ENCODE peak calls at places on chromosome 17, in four cellular contexts. L, P, C and S are unnamed samples.

GRCh38 chr17:41692722-41693521 is 4.2 kb downstream of the EIF1 start:
- DNase-seq in L (no peak), C (no peak), P (no peak), S (no peak)

GRCh38 chr17:81593105-81593871 is 41.1 kb upstream of the FAAP100 start:
- DNase-seq in P (no peak), L (no peak), C (no peak), S (no peak)

GRCh38 chr17:1070411-1070810 is 73.5 kb downstream of the TIMM22 start:
- DNase-seq in P (no peak), L (no peak), C (no peak), S (no peak)

GRCh38 chr17:55693244-55694216 is 29.1 kb downstream of the TMEM100 start:
- DNase-seq in C (no peak), L (no peak), P (no peak), S (no peak)

GRCh38 chr17:60388742-60389141 is 3.2 kb downstream of the USP32 start:
- DNase-seq in L (peak; percentile 25), C (no peak), P (no peak), S (no peak)

GRCh38 chr17:65657251-65657828 is 95.9 kb upstream of the AXIN2 start:
- DNase-seq in C (no peak), L (no peak), P (no peak), S (no peak)

GRCh38 chr17:40355804-40356758 is 8.5 kb downstream of the GJD3 start:
- DNase-seq in P (no peak), L (no peak), C (no peak), S (no peak)

GRCh38 chr17:58337600-58338453 is 9.2 kb upstream of the TSPOAP1 start:
- DNase-seq in P (peak; percentile 90), L (peak; percentile 60), C (peak; percentile 82), S (no peak)

GRCh38 chr17:55005520-55005919 is 37.0 kb downstream of the STXBP4 start:
- DNase-seq in L (peak; percentile 14), C (peak; percentile 40), P (no peak), S (peak; percentile 9)

GRCh38 chr17:82232876-82233785 is 4.3 kb downstream of the SLC16A3 start:
- DNase-seq in P (no peak), L (no peak), C (no peak), S (no peak)

GRCh38 chr17:2138768-2139167 is 83.9 kb downstream of the HIC1 start:
- DNase-seq in P (peak; percentile 42), C (peak; percentile 34), L (peak; percentile 20), S (peak; percentile 44)

GRCh38 chr17:82302991-82303943 is 14.1 kb downstream of the CD7 start:
- DNase-seq in L (no peak), C (no peak), P (no peak), S (no peak)

GRCh38 chr17:34400301-34400931 is 37.4 kb upstream of the CCL1 start:
- DNase-seq in L (no peak), C (no peak), P (no peak), S (no peak)

GRCh38 chr17:82187500-82187899 is 25.1 kb downstream of the CCDC57 start:
- DNase-seq in L (no peak), P (no peak), C (no peak), S (no peak)

GRCh38 chr17:79835953-79836951 is 3.0 kb downstream of the CBX4 start:
- DNase-seq in L (peak; percentile 47), C (no peak), P (no peak), S (no peak)

GRCh38 chr17:57911834-57912673 is 43.2 kb downstream of the CUEDC1 start:
- DNase-seq in C (peak; percentile 86), L (no peak), P (no peak), S (no peak)

GRCh38 chr17:12987120-12987519 is 30.7 kb downstream of the ELAC2 start:
- DNase-seq in P (no peak), L (no peak), C (no peak), S (no peak)

GRCh38 chr17:80106751-80107150 is 5.4 kb downstream of the GAA start:
- DNase-seq in L (no peak), P (no peak), C (no peak), S (no peak)

GRCh38 chr17:56440391-56440790 is 153.1 kb upstream of the NOG start:
- DNase-seq in L (no peak), C (no peak), P (no peak), S (no peak)

GRCh38 chr17:12431188-12431587 is 234.5 kb upstream of the MYOCD start:
- DNase-seq in L (no peak), C (no peak), P (peak; percentile 85), S (no peak)

GRCh38 chr17:68033636-68034451 is 1.7 kb upstream of the KPNA2 start:
- DNase-seq in P (no peak), C (peak; percentile 95), L (peak; percentile 22), S (peak; percentile 37)

GRCh38 chr17:19943026-19943425 is 34.6 kb downstream of the AKAP10 start:
- DNase-seq in C (no peak), P (no peak), L (no peak), S (no peak)

GRCh38 chr17:28849281-28849680 is 5.5 kb upstream of the ERAL1 start:
- DNase-seq in L (peak; percentile 52), C (no peak), P (no peak), S (no peak)

GRCh38 chr17:16052486-16052885 is 52.9 kb downstream of the TTC19 start:
- DNase-seq in C (no peak), P (no peak), L (no peak), S (no peak)

GRCh38 chr17:40872416-40872815 is 5.4 kb upstream of the KRT12 start:
- DNase-seq in C (no peak), P (no peak), L (no peak), S (no peak)

GRCh38 chr17:81030726-81031570 is 4.0 kb upstream of the BAIAP2 start:
- DNase-seq in P (no peak), C (peak; percentile 40), L (no peak), S (no peak)

GRCh38 chr17:48597775-48598631 is 4.4 kb upstream of the HOXB5 start:
- DNase-seq in L (no peak), P (no peak), C (no peak), S (peak; percentile 70)
- TF ChIP-seq SP1 in L (no peak), P (no peak), C (no peak), S (no peak)

GRCh38 chr17:4953461-4953961 is 2.6 kb downstream of the ENO3 start:
- DNase-seq in P (no peak), L (no peak), C (no peak), S (no peak)
- TF ChIP-seq FOXM1 in P (no peak), L (no peak), C (no peak), S (no peak)

GRCh38 chr17:7745748-7746470 is 28.4 kb downstream of the DNAH2 start:
- DNase-seq in P (no peak), L (no peak), C (peak; percentile 61), S (peak; percentile 39)
- TF ChIP-seq SP1 in P (no peak), L (no peak), C (no peak), S (no peak)

DNA sequence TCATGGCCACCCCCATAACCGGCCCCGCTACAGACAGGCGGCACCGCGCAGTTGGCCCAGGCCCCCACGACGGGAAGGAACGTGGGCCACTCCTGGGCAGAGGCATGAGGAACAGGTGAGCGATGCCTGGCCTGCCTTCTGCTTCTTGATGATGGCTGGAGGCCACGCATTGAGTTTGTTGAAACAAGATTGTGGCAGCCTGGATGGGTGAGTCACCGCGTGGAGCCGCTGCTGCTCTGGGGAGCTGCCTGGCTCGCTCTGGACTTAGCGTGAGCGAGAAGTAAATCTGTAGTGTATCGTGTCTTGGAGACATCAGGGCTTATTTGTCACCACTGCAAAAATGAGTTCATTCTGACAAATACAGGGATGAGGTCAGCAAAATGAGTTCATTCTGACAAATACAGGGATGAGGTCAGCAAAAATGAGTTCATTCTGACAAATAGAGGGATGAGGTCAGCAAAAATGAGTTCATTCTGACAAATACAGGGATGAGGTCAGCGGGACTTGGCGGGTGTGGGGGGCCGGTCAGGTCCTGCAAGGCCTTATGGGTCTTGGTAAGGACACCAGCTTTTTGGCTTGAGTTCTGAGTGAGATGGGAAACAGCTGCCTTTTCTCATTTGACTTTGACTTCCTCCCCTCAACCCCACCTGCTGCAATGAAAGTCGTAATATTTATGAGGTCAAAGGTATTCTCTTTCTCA is 93.0 kb downstream of the SEC14L1 start:
- DNase-seq in C (peak; percentile 59), P (peak; percentile 57), L (peak; percentile 76), S (no peak)
- TF ChIP-seq FOXM1 in C (no peak), P (peak; percentile 77), L (peak; percentile 25), S (no peak)

DNA sequence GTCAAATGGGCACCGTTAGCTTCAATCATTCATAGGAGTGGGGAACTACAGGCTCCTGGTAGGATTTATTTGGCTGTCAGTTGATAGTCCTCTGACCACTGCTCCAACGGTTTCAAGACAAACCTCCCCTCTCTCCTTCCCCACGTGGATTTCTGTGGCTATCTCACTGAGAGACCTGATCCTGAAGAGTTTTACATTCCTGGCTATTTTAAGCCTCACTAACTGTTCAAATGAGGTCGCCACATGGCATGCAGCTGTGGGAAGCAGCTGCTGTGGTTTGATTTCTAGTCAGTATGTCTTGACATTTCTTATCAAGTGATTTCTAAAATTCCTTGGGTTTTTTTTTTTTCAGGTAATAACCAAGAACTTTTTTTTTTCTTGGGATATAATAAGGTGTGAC is 38.3 kb downstream of the CDK5R1 start:
- DNase-seq in P (no peak), C (no peak), L (no peak), S (no peak)
- TF ChIP-seq SP1 in P (no peak), C (no peak), L (no peak), S (no peak)